ENCODE peak calls at places on chromosomes 7 and 10, in ten cellular contexts. Q, D, C, S, G, X, I, K, T and O are unnamed samples.
A peak's percentile ranks its signal among the peaks of the same experiment; 100 is the strongest.

GRCh38 chr10:95651346-95652115 is 5.0 kb downstream of the ALDH18A1 start:
- DNase-seq in Q (no peak), D (no peak), C (no peak), S (no peak), G (no peak), X (no peak), I (no peak), K (no peak), T (no peak), O (no peak)

GRCh38 chr10:1687190-1687589 is 50.1 kb downstream of the ADARB2 start:
- DNase-seq in Q (no peak), D (no peak), C (no peak), S (no peak), G (no peak), X (no peak), I (no peak), K (no peak), T (no peak), O (no peak)

GRCh38 chr7:51311166-51311565 is 5.4 kb downstream of the COBL start:
- DNase-seq in Q (no peak), D (no peak), C (no peak), S (no peak), G (no peak), X (no peak), I (no peak), K (no peak), T (no peak), O (no peak)

GRCh38 chr10:37728830-37729229 is 128.6 kb downstream of the ZNF248 start:
- DNase-seq in Q (no peak), D (no peak), C (no peak), S (no peak), G (no peak), X (no peak), I (peak; percentile 49), K (no peak), T (no peak), O (no peak)

GRCh38 chr10:101848894-101849351 is 5.3 kb upstream of the KCNIP2 start:
- DNase-seq in Q (no peak), D (no peak), C (peak; percentile 3), S (no peak), G (no peak), X (peak; percentile 48), I (no peak), K (no peak), T (no peak), O (no peak)

GRCh38 chr7:92988051-92988450 is 129.7 kb downstream of the SAMD9 start:
- DNase-seq in Q (no peak), D (no peak), C (no peak), S (no peak), G (no peak), X (no peak), I (no peak), K (no peak), T (no peak), O (no peak)

GRCh38 chr10:4074559-4075407 is 289.8 kb upstream of the KLF6 start:
- DNase-seq in Q (no peak), D (no peak), C (no peak), S (no peak), G (no peak), X (no peak), I (no peak), K (no peak), T (no peak), O (no peak)

GRCh38 chr10:98349508-98349922 is 65.5 kb downstream of the PYROXD2 start:
- DNase-seq in Q (no peak), D (no peak), C (peak; percentile 45), S (no peak), G (no peak), X (no peak), I (peak; percentile 87), K (peak; percentile 97), T (no peak), O (no peak)

GRCh38 chr10:30294506-30295280 is 54.4 kb downstream of the MTPAP start:
- DNase-seq in Q (no peak), D (no peak), C (no peak), S (no peak), G (no peak), X (no peak), I (no peak), K (no peak), T (no peak), O (no peak)

GRCh38 chr7:75928600-75928939 is 13.6 kb downstream of the POR start:
- DNase-seq in Q (no peak), D (no peak), C (peak; percentile 72), S (no peak), G (no peak), X (no peak), I (no peak), K (no peak), T (no peak), O (peak; percentile 42)

GRCh38 chr10:110758898-110759297 is 112.8 kb upstream of the PDCD4 start:
- DNase-seq in Q (no peak), D (peak; percentile 25), C (no peak), S (no peak), G (no peak), X (no peak), I (no peak), K (no peak), T (no peak), O (no peak)

GRCh38 chr7:134495546-134495945 is 31.8 kb upstream of the AKR1B10 start:
- DNase-seq in Q (no peak), D (no peak), C (no peak), S (no peak), G (no peak), X (no peak), I (no peak), K (no peak), T (no peak), O (no peak)

GRCh38 chr7:29140873-29141468 is 5.4 kb downstream of the CPVL start:
- DNase-seq in Q (no peak), D (no peak), C (no peak), S (no peak), G (no peak), X (no peak), I (no peak), K (no peak), T (no peak), O (no peak)

GRCh38 chr7:15457959-15458955 is 103.6 kb downstream of the AGMO start:
- DNase-seq in Q (no peak), D (no peak), C (no peak), S (no peak), G (no peak), X (no peak), I (no peak), K (no peak), T (no peak), O (no peak)

GRCh38 chr10:72808001-72808400 is 85.5 kb upstream of the OIT3 start:
- DNase-seq in Q (no peak), D (no peak), C (no peak), S (no peak), G (no peak), X (no peak), I (no peak), K (no peak), T (no peak), O (no peak)

GRCh38 chr10:53827261-53827660 is 973.8 kb downstream of the PCDH15 start:
- DNase-seq in Q (no peak), D (no peak), C (no peak), S (no peak), G (no peak), X (no peak), I (no peak), K (no peak), T (no peak), O (no peak)

GRCh38 chr10:13349776-13350274 is 1.7 kb upstream of the SEPHS1 start:
- DNase-seq in Q (peak; percentile 77), D (peak; percentile 62), C (no peak), S (peak; percentile 30), G (no peak), X (peak; percentile 96), I (peak; percentile 83), K (no peak), T (no peak), O (peak; percentile 7)

GRCh38 chr7:155166673-155167370 is 96.7 kb downstream of the HTR5A start:
- DNase-seq in Q (no peak), D (no peak), C (no peak), S (no peak), G (no peak), X (no peak), I (peak; percentile 86), K (peak; percentile 91), T (no peak), O (no peak)

GRCh38 chr10:49508249-49508648 is 30.7 kb downstream of the ERCC6 start:
- DNase-seq in Q (no peak), D (no peak), C (no peak), S (no peak), G (no peak), X (no peak), I (no peak), K (no peak), T (no peak), O (peak; percentile 47)

GRCh38 chr7:122896509-122896908 is 10.2 kb upstream of the CADPS2 start:
- DNase-seq in Q (no peak), D (no peak), C (no peak), S (no peak), G (no peak), X (no peak), I (no peak), K (no peak), T (no peak), O (no peak)

GRCh38 chr10:103888113-103888841 is 29.7 kb downstream of the STN1 start:
- DNase-seq in Q (peak; percentile 72), D (peak; percentile 93), C (peak; percentile 64), S (no peak), G (peak; percentile 27), X (no peak), I (peak; percentile 89), K (peak; percentile 73), T (peak; percentile 55), O (no peak)

GRCh38 chr7:74282748-74283459 is 6.3 kb upstream of the CLIP2 start:
- DNase-seq in Q (no peak), D (no peak), C (no peak), S (no peak), G (no peak), X (peak; percentile 64), I (no peak), K (no peak), T (no peak), O (no peak)

GRCh38 chr10:68251625-68252275 is 19.8 kb upstream of the ATOH7 start:
- DNase-seq in Q (no peak), D (no peak), C (peak; percentile 33), S (no peak), G (no peak), X (no peak), I (no peak), K (no peak), T (no peak), O (no peak)

GRCh38 chr7:16770657-16771329 is 17.2 kb downstream of the TSPAN13 start:
- DNase-seq in Q (no peak), D (no peak), C (no peak), S (no peak), G (no peak), X (no peak), I (no peak), K (no peak), T (no peak), O (no peak)